ENCODE peak calls at places on chromosomes 13 and 19, in five cellular contexts. N is fibroblast of lung; G is astrocyte; Z is BE2C; I is CD4-positive, CD25-positive, alpha-beta regulatory T cell. U is an unnamed sample.
A peak's percentile ranks its signal among the peaks of the same experiment; 100 is the strongest.

GRCh38 chr13:60431108-60431700 is 34.2 kb downstream of the TDRD3 start:
- DNase-seq in Z (no peak), G (peak; percentile 50), I (peak; percentile 64), N (peak; percentile 82), U (peak; percentile 19)

GRCh38 chr19:38656171-38656981 is 8.9 kb downstream of the ACTN4 start:
- DNase-seq in I (peak; percentile 79), Z (no peak), G (peak; percentile 54), N (peak; percentile 68), U (no peak)

GRCh38 chr13:100855151-100855550 is 180.6 kb upstream of the TMTC4 start:
- DNase-seq in N (no peak), Z (no peak), G (no peak), I (no peak), U (no peak)

GRCh38 chr13:26476111-26476743 is 81.3 kb upstream of the WASF3 start:
- DNase-seq in Z (no peak), G (peak; percentile 46), N (peak; percentile 14), I (no peak), U (no peak)

GRCh38 chr19:51698296-51698695 is 5.2 kb downstream of the SPACA6 start:
- DNase-seq in G (peak; percentile 56), I (no peak), Z (no peak), N (no peak), U (no peak)

GRCh38 chr13:44365899-44366298 is 7.7 kb upstream of the SERP2 start:
- DNase-seq in G (no peak), I (no peak), Z (no peak), N (no peak), U (no peak)

GRCh38 chr13:47853236-47853635 is 147.8 kb downstream of the SUCLA2 start:
- DNase-seq in Z (no peak), G (peak; percentile 34), N (no peak), I (no peak), U (no peak)

GRCh38 chr19:34667349-34668076 is 9.4 kb downstream of the SCGB2B2 start:
- DNase-seq in Z (no peak), G (peak; percentile 3), N (peak; percentile 40), I (no peak), U (no peak)

GRCh38 chr19:54041969-54042606 is 21.6 kb downstream of the VSTM1 start:
- DNase-seq in I (no peak), G (no peak), N (no peak), Z (no peak), U (no peak)

GRCh38 chr13:99935772-99936171 is 35.8 kb downstream of the ZIC5 start:
- DNase-seq in N (no peak), Z (no peak), I (no peak), G (no peak), U (no peak)

GRCh38 chr13:112735791-112736190 is 46.0 kb downstream of the ATP11A start:
- DNase-seq in G (no peak), N (no peak), I (no peak), Z (no peak), U (no peak)

DNA sequence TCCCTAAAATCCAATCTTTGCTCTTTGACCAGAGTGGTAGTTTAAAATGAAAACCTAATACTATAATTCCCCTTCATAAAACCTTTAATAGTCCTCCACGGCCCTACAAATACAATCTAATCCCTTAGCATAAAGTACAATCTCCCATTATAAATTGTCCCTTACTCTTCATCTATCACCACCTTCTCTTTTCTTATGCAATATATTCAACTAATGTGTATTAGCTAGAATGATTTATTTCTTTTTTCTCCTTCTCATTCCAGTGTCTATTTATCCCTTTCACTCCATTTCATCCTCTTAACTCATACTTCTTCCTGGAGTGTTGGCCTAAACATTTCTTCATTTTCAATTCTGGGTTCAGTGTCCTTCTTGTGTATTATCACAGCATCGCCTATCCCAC is 872.1 kb upstream of the PCDH20 start:
- DNase-seq in N (no peak), Z (no peak), G (no peak), I (no peak), U (no peak)
- H3K36me3 ChIP-seq in N (no peaks in the 10 kb centered on the region), Z (no peaks in the 10 kb centered on the region), G (no peaks in the 10 kb centered on the region), I (no peaks in the 10 kb centered on the region), U (no peaks in the 10 kb centered on the region)

DNA sequence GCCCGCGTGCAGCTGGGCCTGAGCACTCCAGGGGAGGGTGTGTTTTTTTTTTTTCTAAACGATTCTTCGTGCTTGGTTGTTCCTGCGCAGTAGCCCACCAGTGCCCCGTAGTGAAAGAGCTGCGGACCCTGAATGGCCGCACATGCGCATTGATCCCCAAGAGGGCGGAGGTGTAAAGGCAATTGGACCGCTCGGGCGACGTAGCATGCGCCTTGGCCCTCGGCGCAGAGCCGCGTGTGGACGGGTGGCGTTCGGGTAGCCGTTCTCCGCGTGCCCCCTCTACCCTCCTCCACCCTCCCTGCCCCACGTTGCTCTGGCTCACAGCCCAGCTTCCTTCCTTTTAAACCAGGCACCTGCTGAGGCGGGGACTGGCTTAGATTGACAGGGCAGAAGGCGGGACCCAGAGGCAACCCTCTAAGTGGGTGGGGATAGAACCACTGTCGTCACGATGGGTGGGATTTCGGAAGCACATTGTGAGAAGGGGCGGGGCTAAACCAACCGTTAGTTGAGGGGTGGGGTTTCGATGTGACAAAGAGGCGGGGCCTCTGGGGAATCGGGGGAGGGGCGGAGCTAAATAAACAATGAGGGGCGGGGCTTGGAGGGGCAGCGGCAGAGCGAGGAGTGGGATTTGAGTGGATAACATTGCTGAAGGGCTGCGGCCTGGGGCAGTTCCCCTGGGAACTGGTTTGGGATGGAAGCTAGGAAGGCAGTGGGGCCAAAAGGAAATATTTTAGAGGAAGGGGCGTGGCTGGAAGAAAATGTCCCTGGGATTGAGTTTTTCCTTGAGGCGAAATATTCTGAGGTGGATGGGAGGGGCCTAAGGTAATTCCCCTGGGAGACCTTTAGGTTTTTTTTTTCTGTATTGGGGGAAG is 543 bp upstream of the NUP62 start:
- DNase-seq in G (peak; percentile 91), N (peak; percentile 98), I (peak; percentile 95), Z (peak; percentile 99), U (peak; percentile 73)
- H3K36me3 ChIP-seq in G (peaks cover 6% of the 10 kb centered on the region), N (peaks cover 10% of the 10 kb centered on the region), I (peaks cover 19% of the 10 kb centered on the region), Z (peaks cover 29% of the 10 kb centered on the region), U (peaks cover 8% of the 10 kb centered on the region)

GRCh38 chr19:9584073-9584833 is at the start of gene ZNF121:
- DNase-seq in G (peak; percentile 66), I (peak; percentile 74), Z (peak; percentile 89), N (peak; percentile 78), U (no peak)

DNA sequence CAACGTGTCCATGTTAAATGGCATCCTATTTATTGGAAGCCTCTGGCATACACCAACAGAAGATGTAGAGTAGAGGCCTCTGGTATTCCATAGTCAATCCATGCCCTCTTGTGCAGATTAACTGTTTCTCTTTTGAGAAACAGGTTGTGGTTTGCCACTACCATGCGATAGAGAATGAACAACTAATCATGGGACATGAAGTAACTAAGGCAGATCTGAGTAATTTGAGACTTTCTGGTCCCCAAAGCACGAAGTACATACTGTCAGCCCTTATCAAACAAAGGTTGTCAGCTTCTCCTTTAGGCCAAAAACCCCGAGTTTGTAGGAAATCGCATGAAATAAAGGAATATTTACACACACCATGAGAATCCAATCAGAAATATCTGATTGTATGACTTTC is 3.6 kb downstream of the ZNF121 start:
- DNase-seq in G (no peak), Z (no peak), N (no peak), I (no peak), U (no peak)
- H3K36me3 ChIP-seq in G (peaks cover 9% of the 10 kb centered on the region), Z (peaks cover 37% of the 10 kb centered on the region), N (peaks cover 2% of the 10 kb centered on the region), I (peaks cover 30% of the 10 kb centered on the region), U (peaks cover 1% of the 10 kb centered on the region)

DNA sequence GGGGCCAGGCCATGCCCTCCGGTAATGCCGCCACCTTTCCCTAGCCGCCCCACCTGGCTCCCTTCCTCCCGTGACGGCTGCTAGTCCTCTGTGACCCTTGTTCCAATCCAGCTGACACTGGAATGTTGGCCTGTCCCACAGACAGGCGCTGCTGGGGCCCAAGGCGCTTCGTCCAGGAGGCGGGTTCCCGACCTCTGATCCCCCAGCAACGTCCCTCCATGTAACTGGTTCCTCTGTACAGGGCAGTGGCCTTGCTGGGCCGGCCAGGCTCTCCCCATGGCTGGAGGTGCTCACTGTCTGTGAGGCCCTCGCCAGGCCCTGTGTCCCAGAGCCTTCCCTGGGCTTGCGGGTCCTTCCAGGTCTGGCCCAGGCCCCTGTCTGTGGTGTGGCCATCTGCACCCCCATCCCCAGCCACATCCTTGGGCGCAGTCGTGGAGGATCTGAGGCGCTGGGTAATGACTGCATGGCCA is 6.8 kb upstream of the GRIN3B start:
- DNase-seq in Z (no peak), G (no peak), I (no peak), N (no peak), U (no peak)
- H3K36me3 ChIP-seq in Z (peaks cover 40% of the 10 kb centered on the region), G (no peaks in the 10 kb centered on the region), I (peaks cover 6% of the 10 kb centered on the region), N (peaks cover 19% of the 10 kb centered on the region), U (peaks cover 17% of the 10 kb centered on the region)